ENCODE peak calls at places on chromosomes 5 and 9, in six cellular contexts. L, X, M, Z, K and F are unnamed samples. For H3K9me3, the result is how much of the 10 kb centered on the place peaks cover.

GRCh38 chr5:32713396-32714381 is 2.6 kb downstream of the NPR3 start:
- DNase-seq in L (no peak), X (peak), M (peak), Z (peak), K (peak), F (no peak)

GRCh38 chr5:1444361-1445189 is 665 bp downstream of the SLC6A3 start:
- DNase-seq in L (no peak), X (no peak), M (no peak), Z (no peak), K (no peak), F (no peak)

GRCh38 chr9:114250235-114250568 is 72.7 kb upstream of the ORM1 start:
- DNase-seq in L (no peak), X (no peak), M (peak), Z (no peak), K (no peak), F (no peak)

GRCh38 chr5:112636288-112636731 is 101.4 kb upstream of the APC start:
- DNase-seq in L (no peak), X (no peak), M (no peak), Z (no peak), K (no peak), F (peak)

GRCh38 chr9:117796681-117797080 is 92.5 kb downstream of the TLR4 start:
- DNase-seq in L (no peak), X (no peak), M (no peak), Z (peak), K (no peak), F (no peak)

GRCh38 chr9:109274768-109275596 is 45.9 kb downstream of the EPB41L4B start:
- DNase-seq in L (no peak), X (no peak), M (no peak), Z (no peak), K (no peak), F (no peak)

GRCh38 chr5:6448622-6449464 is at the start of gene UBE2QL1:
- DNase-seq in L (no peak), X (no peak), M (no peak), Z (peak), K (peak), F (no peak)

GRCh38 chr5:101520417-101520816 is 617.3 kb upstream of the ST8SIA4 start:
- DNase-seq in L (no peak), X (no peak), M (no peak), Z (no peak), K (no peak), F (no peak)

GRCh38 chr5:53031695-53032096 is 42.5 kb downstream of the ITGA2 start:
- DNase-seq in L (no peak), X (no peak), M (peak), Z (peak), K (no peak), F (peak)

GRCh38 chr9:487429-487828 is 272.8 kb downstream of the DOCK8 start:
- DNase-seq in L (no peak), X (no peak), M (no peak), Z (no peak), K (no peak), F (no peak)

GRCh38 chr5:177169271-177169670 is 35.7 kb downstream of the NSD1 start:
- DNase-seq in L (no peak), X (no peak), M (no peak), Z (no peak), K (no peak), F (no peak)

GRCh38 chr5:7794301-7794700 is 56.6 kb downstream of the CFAP90 start:
- DNase-seq in L (no peak), X (no peak), M (no peak), Z (no peak), K (no peak), F (no peak)

GRCh38 chr5:119275873-119276214 is 80.0 kb upstream of the TNFAIP8 start:
- DNase-seq in L (no peak), X (no peak), M (no peak), Z (no peak), K (no peak), F (no peak)

GRCh38 chr5:132371603-132371994 is 2.1 kb downstream of the SLC22A5 start:
- DNase-seq in L (no peak), X (no peak), M (no peak), Z (no peak), K (no peak), F (no peak)

GRCh38 chr5:115869256-115869655 is 27.5 kb downstream of the AP3S1 start:
- DNase-seq in L (no peak), X (no peak), M (no peak), Z (no peak), K (no peak), F (peak)

GRCh38 chr9:87383341-87384150 is 114.1 kb upstream of the DAPK1 start:
- DNase-seq in L (no peak), X (no peak), M (no peak), Z (no peak), K (no peak), F (no peak)

GRCh38 chr5:2227433-2227832 is 344.7 kb upstream of the IRX4 start:
- DNase-seq in L (no peak), X (no peak), M (no peak), Z (no peak), K (no peak), F (no peak)

GRCh38 chr9:14031015-14031414 is 282.9 kb downstream of the NFIB start:
- DNase-seq in L (no peak), X (peak), M (peak), Z (peak), K (peak), F (no peak)

GRCh38 chr5:153618857-153619256 is 128.4 kb downstream of the GRIA1 start:
- DNase-seq in L (no peak), X (no peak), M (peak), Z (peak), K (no peak), F (peak)

GRCh38 chr5:156295434-156295833 is 31.5 kb upstream of the SGCD start:
- DNase-seq in L (no peak), X (no peak), M (no peak), Z (no peak), K (no peak), F (no peak)

GRCh38 chr5:103450333-103451061 is 112.1 kb downstream of the NUDT12 start:
- DNase-seq in L (no peak), X (no peak), M (peak), Z (peak), K (no peak), F (peak)

GRCh38 chr9:134566936-134567335 is 74.7 kb upstream of the COL5A1 start:
- DNase-seq in L (no peak), X (no peak), M (no peak), Z (no peak), K (no peak), F (no peak)

GRCh38 chr9:70478963-70479641 is 64.6 kb upstream of the KLF9 start:
- DNase-seq in L (no peak), X (no peak), M (peak), Z (peak), K (no peak), F (no peak)

GRCh38 chr5:56543431-56544385 is 271.6 kb upstream of the MAP3K1 start:
- DNase-seq in L (no peak), X (no peak), M (peak), Z (peak), K (no peak), F (peak)

GRCh38 chr5:122653087-122654017 is 121.5 kb upstream of the SNX2 start:
- DNase-seq in L (no peak), X (no peak), M (peak), Z (peak), K (no peak), F (peak)

GRCh38 chr5:178293400-178293799 is 60.8 kb upstream of the PHYKPL start:
- DNase-seq in L (no peak), X (no peak), M (no peak), Z (no peak), K (no peak), F (no peak)

GRCh38 chr5:107217721-107218130 is 453.0 kb downstream of the EFNA5 start:
- DNase-seq in L (no peak), X (no peak), M (no peak), Z (no peak), K (no peak), F (peak)

GRCh38 chr5:59186623-59187022 is 603.7 kb downstream of the RAB3C start:
- DNase-seq in L (no peak), X (no peak), M (peak), Z (peak), K (no peak), F (no peak)

GRCh38 chr5:59185757-59186385 is 603.0 kb downstream of the RAB3C start:
- DNase-seq in L (no peak), X (no peak), M (no peak), Z (no peak), K (no peak), F (peak)

GRCh38 chr5:59189482-59189881 is 606.6 kb downstream of the RAB3C start:
- DNase-seq in L (no peak), X (no peak), M (no peak), Z (no peak), K (no peak), F (no peak)

GRCh38 chr5:59188415-59189225 is 605.7 kb downstream of the RAB3C start:
- DNase-seq in L (peak), X (peak), M (peak), Z (peak), K (peak), F (peak)

DNA sequence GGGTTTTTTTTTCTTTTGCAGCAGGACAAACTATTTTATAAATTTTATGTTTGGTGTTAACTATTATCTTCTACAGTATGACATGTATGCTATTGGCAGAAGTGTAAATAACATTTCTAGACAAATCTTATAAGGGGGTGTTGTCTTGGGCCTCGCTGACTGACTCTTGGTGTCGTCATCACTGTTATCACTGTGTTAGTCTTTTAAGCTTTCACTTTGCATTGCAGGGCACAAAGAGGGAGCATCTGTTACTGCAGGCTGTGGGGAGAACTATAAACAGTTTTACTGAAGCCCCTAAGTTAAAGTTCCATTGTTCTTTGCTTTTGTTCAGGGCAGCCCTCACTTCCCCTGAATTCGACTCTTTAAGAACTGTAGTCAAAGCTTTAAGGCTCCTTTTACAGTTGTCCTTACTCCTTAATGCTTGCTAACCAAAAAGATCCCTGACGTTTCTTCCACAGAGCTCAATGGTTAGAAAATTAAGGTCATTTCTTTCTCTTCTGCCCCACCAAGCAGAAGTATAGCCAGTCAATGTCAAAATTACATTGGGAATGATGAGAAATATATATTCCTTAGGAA is 605.0 kb downstream of the RAB3C start:
- DNase-seq in L (no peak), X (no peak), M (peak), Z (peak), K (no peak), F (no peak)
- H4K8ac ChIP-seq in L (no peak), X (no peak), M (no peak), Z (no peak), K (no peak), F (no peak)

GRCh38 chr5:94640176-94640575 is 21.7 kb downstream of the SLF1 start:
- DNase-seq in L (no peak), X (no peak), M (no peak), Z (no peak), K (no peak), F (no peak)
- H3K9me3 ChIP-seq in L (under half), X (half or more), M (under half), Z (under half), K (under half), F (under half)

GRCh38 chr5:91441082-91441481 is 58.0 kb upstream of the ARRDC3 start:
- DNase-seq in L (no peak), X (no peak), M (no peak), Z (no peak), K (no peak), F (no peak)

GRCh38 chr5:91434348-91434747 is 51.2 kb upstream of the ARRDC3 start:
- DNase-seq in L (no peak), X (no peak), M (no peak), Z (no peak), K (no peak), F (no peak)

GRCh38 chr5:91433861-91434260 is 50.7 kb upstream of the ARRDC3 start:
- DNase-seq in L (no peak), X (no peak), M (no peak), Z (no peak), K (no peak), F (no peak)

GRCh38 chr5:91438871-91439270 is 55.8 kb upstream of the ARRDC3 start:
- DNase-seq in L (no peak), X (no peak), M (no peak), Z (no peak), K (peak), F (peak)

GRCh38 chr5:91436241-91436640 is 53.1 kb upstream of the ARRDC3 start:
- DNase-seq in L (no peak), X (no peak), M (no peak), Z (no peak), K (no peak), F (peak)
- H4K91ac ChIP-seq in L (no peak), X (no peak), M (no peak), Z (no peak), K (no peak), F (no peak)

GRCh38 chr5:128083033-128083810 is at the start of gene SLC12A2:
- DNase-seq in L (peak), X (peak), M (peak), Z (peak), K (peak), F (peak)
- H4K8ac ChIP-seq in L (peak), X (peak), M (peak), Z (peak), K (no peak), F (peak)

GRCh38 chr9:137709411-137710101 is 90.8 kb downstream of the EHMT1 start:
- DNase-seq in L (no peak), X (no peak), M (no peak), Z (no peak), K (no peak), F (no peak)

GRCh38 chr9:137715321-137715720 is 96.5 kb downstream of the EHMT1 start:
- DNase-seq in L (no peak), X (no peak), M (no peak), Z (no peak), K (no peak), F (no peak)

GRCh38 chr9:137710751-137711150 is 91.9 kb downstream of the EHMT1 start:
- DNase-seq in L (no peak), X (no peak), M (peak), Z (no peak), K (no peak), F (no peak)

GRCh38 chr9:137708590-137709284 is 89.9 kb downstream of the EHMT1 start:
- DNase-seq in L (no peak), X (no peak), M (no peak), Z (no peak), K (no peak), F (no peak)

GRCh38 chr9:137711678-137712105 is 92.9 kb downstream of the EHMT1 start:
- DNase-seq in L (no peak), X (no peak), M (no peak), Z (no peak), K (no peak), F (no peak)
- H3K9me3 ChIP-seq in L (under half), X (under half), M (under half), Z (under half), K (under half), F (under half)

GRCh38 chr5:172732201-172732865 is 38.7 kb downstream of the DUSP1 start:
- DNase-seq in L (no peak), X (no peak), M (no peak), Z (no peak), K (no peak), F (no peak)
- H4K91ac ChIP-seq in L (no peak), X (peak), M (peak), Z (peak), K (no peak), F (peak)

DNA sequence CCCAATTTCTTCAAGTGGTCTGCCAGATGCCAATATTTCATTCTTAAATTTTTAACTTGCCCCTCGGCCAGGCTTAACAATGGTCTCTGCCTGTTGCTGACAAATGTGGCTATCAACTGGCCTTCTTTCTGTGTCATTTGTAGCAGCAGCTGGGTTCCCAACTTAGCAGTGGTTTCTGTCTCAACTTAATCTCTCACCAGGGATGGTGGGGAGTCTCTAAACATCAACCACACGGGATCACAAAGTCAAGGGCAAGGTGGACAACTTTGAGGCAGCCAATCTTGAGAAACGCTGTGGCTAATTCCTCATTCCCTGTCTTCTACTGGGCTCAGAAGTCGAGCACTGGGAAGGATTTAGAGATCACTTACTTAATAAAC is 81.1 kb downstream of the RAPGEF1 start:
- DNase-seq in L (no peak), X (no peak), M (no peak), Z (no peak), K (no peak), F (no peak)
- H4K8ac ChIP-seq in L (no peak), X (no peak), M (peak), Z (peak), K (no peak), F (no peak)

GRCh38 chr9:90767523-90768100 is 34.0 kb upstream of the SYK start:
- DNase-seq in L (no peak), X (no peak), M (no peak), Z (no peak), K (no peak), F (no peak)
- H3K9me3 ChIP-seq in L (under half), X (under half), M (under half), Z (under half), K (under half), F (under half)

GRCh38 chr9:94961870-94962269 is 235.4 kb downstream of the AOPEP start:
- DNase-seq in L (no peak), X (no peak), M (no peak), Z (no peak), K (no peak), F (no peak)
- H4K91ac ChIP-seq in L (no peak), X (no peak), M (no peak), Z (no peak), K (no peak), F (no peak)

GRCh38 chr9:130834371-130835311 is at the start of gene ABL1:
- DNase-seq in L (no peak), X (peak), M (peak), Z (peak), K (peak), F (peak)
- H4K8ac ChIP-seq in L (peak), X (peak), M (peak), Z (peak), K (peak), F (peak)